ENCODE peak calls at places on chromosomes 4 and X, in six cellular contexts. J is CD4-positive, alpha-beta T cell; R is CD8-positive, alpha-beta T cell; G is lower lobe of right lung; V is neuronal stem cell; Q is A549. P is an unnamed sample.

GRCh38 chr4:184755278-184755677 is 21.4 kb upstream of the CENPU start:
- DNase-seq in J (no peak), R (no peak), G (no peak), V (no peak), Q (no peak), P (no peak)

GRCh38 chr4:82848706-82849105 is 42.2 kb downstream of the SEC31A start:
- DNase-seq in J (no peak), R (no peak), G (no peak), V (no peak), Q (no peak), P (no peak)

GRCh38 chrX:14030248-14030592 is 528 bp upstream of the GEMIN8 start:
- DNase-seq in J (no peak), R (no peak), G (no peak), V (no peak), Q (no peak), P (no peak)

GRCh38 chr4:89253935-89254334 is 53.7 kb downstream of the GPRIN3 start:
- DNase-seq in J (no peak), R (no peak), G (no peak), V (no peak), Q (no peak), P (no peak)

GRCh38 chr4:53478671-53479456 is 101.4 kb downstream of the FIP1L1 start:
- DNase-seq in J (no peak), R (no peak), G (no peak), V (no peak), Q (no peak), P (no peak)

GRCh38 chr4:45580306-45580705 is 543.5 kb downstream of the GABRG1 start:
- DNase-seq in J (no peak), R (no peak), G (no peak), V (no peak), Q (no peak), P (no peak)

GRCh38 chr4:7172946-7173345 is 19.4 kb upstream of the SORCS2 start:
- DNase-seq in J (no peak), R (no peak), G (no peak), V (no peak), Q (no peak), P (no peak)

GRCh38 chrX:69564665-69565064 is 51.2 kb upstream of the EDA start:
- DNase-seq in J (no peak), R (no peak), G (no peak), V (no peak), Q (no peak), P (no peak)

GRCh38 chr4:138494931-138495330 is 252.8 kb upstream of the SLC7A11 start:
- DNase-seq in J (no peak), R (no peak), G (no peak), V (no peak), Q (peak; percentile 9), P (no peak)

GRCh38 chrX:15464704-15465103 is 28.4 kb downstream of the PIR start:
- DNase-seq in J (no peak), R (no peak), G (no peak), V (no peak), Q (no peak), P (no peak)

GRCh38 chr4:15786743-15787142 is 8.6 kb downstream of the CD38 start:
- DNase-seq in J (no peak), R (no peak), G (no peak), V (no peak), Q (no peak), P (no peak)
- H3K9me3 ChIP-seq in J (no peaks in the 10 kb centered on the region), R (no peaks in the 10 kb centered on the region), G (no peaks in the 10 kb centered on the region), V (peaks cover 3% of the 10 kb centered on the region), Q (no peaks in the 10 kb centered on the region), P (no peaks in the 10 kb centered on the region)

GRCh38 chrX:74853255-74853654 is 72.0 kb downstream of the NEXMIF start:
- DNase-seq in J (no peak), R (no peak), G (no peak), V (no peak), Q (no peak), P (no peak)
- H3K9me3 ChIP-seq in J (peaks cover 60% of the 10 kb centered on the region), R (no peaks in the 10 kb centered on the region), G (peaks cover 7% of the 10 kb centered on the region), V (peaks cover 2% of the 10 kb centered on the region), Q (no peaks in the 10 kb centered on the region), P (no peaks in the 10 kb centered on the region)

GRCh38 chr4:445410-445809 is 53.5 kb downstream of the ZNF721 start:
- DNase-seq in J (no peak), R (no peak), G (no peak), V (no peak), Q (no peak), P (no peak)
- H3K9me3 ChIP-seq in J (peaks cover 99% of the 10 kb centered on the region), R (peaks cover 65% of the 10 kb centered on the region), G (peaks cover 100% of the 10 kb centered on the region), V (peaks cover 99% of the 10 kb centered on the region), Q (peaks cover 97% of the 10 kb centered on the region), P (peaks cover 55% of the 10 kb centered on the region)

GRCh38 chr4:72666910-72667309 is 97.9 kb upstream of the ADAMTS3 start:
- DNase-seq in J (no peak), R (no peak), G (no peak), V (peak; percentile 6), Q (no peak), P (no peak)
- H3K9me3 ChIP-seq in J (no peaks in the 10 kb centered on the region), R (no peaks in the 10 kb centered on the region), G (no peaks in the 10 kb centered on the region), V (no peaks in the 10 kb centered on the region), Q (no peaks in the 10 kb centered on the region), P (no peaks in the 10 kb centered on the region)

GRCh38 chr4:40281099-40281498 is 54.0 kb upstream of the CHRNA9 start:
- DNase-seq in J (no peak), R (no peak), G (no peak), V (no peak), Q (no peak), P (no peak)
- H3K9me3 ChIP-seq in J (no peaks in the 10 kb centered on the region), R (no peaks in the 10 kb centered on the region), G (no peaks in the 10 kb centered on the region), V (no peaks in the 10 kb centered on the region), Q (no peaks in the 10 kb centered on the region), P (no peaks in the 10 kb centered on the region)

GRCh38 chr4:8897768-8898167 is 26.1 kb upstream of the HMX1 start:
- DNase-seq in J (no peak), R (no peak), G (no peak), V (no peak), Q (no peak), P (no peak)

GRCh38 chr4:8901335-8901734 is 29.7 kb upstream of the HMX1 start:
- DNase-seq in J (no peak), R (no peak), G (no peak), V (no peak), Q (no peak), P (no peak)

GRCh38 chr4:8904666-8905065 is 33.0 kb upstream of the HMX1 start:
- DNase-seq in J (no peak), R (no peak), G (peak; percentile 14), V (no peak), Q (no peak), P (no peak)

GRCh38 chr4:8904041-8904501 is 32.4 kb upstream of the HMX1 start:
- DNase-seq in J (no peak), R (no peak), G (no peak), V (no peak), Q (no peak), P (no peak)

DNA sequence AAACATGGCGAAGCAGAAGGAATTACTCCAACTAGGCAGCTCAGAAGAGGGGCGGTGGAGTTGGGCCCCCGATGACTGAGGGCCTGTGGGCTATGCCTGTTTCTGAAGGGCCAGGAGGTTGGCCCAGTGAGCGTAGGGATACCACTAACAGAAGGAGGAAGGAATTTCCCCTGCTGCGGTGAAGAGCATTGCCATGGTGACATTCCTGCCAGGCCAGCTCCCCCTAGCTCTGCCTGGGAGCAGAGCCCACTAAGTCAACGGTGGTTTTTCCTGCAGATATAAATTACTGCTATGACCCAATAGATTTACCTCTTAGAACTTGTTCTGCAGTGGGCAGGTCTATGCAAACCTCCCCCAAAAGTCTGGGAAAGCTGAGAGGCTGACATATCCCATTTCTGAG is 28.9 kb upstream of the HMX1 start:
- DNase-seq in J (no peak), R (no peak), G (peak; percentile 5), V (no peak), Q (no peak), P (no peak)
- H3K9me3 ChIP-seq in J (peaks cover 10% of the 10 kb centered on the region), R (no peaks in the 10 kb centered on the region), G (peaks cover 15% of the 10 kb centered on the region), V (peaks cover 6% of the 10 kb centered on the region), Q (peaks cover 14% of the 10 kb centered on the region), P (no peaks in the 10 kb centered on the region)

GRCh38 chr4:80492761-80493160 is 157.2 kb downstream of the CFAP299 start:
- DNase-seq in J (peak; percentile 46), R (peak; percentile 76), G (no peak), V (no peak), Q (no peak), P (no peak)
- H3K9me3 ChIP-seq in J (peaks cover 12% of the 10 kb centered on the region), R (peaks cover 10% of the 10 kb centered on the region), G (peaks cover 3% of the 10 kb centered on the region), V (no peaks in the 10 kb centered on the region), Q (no peaks in the 10 kb centered on the region), P (no peaks in the 10 kb centered on the region)

GRCh38 chr4:189869236-189869635 is 71.4 kb upstream of the FRG1 start:
- DNase-seq in J (no peak), R (no peak), G (no peak), V (no peak), Q (no peak), P (no peak)
- H3K9me3 ChIP-seq in J (no peaks in the 10 kb centered on the region), R (no peaks in the 10 kb centered on the region), G (no peaks in the 10 kb centered on the region), V (no peaks in the 10 kb centered on the region), Q (no peaks in the 10 kb centered on the region), P (no peaks in the 10 kb centered on the region)